ENCODE peak calls at places on chromosome 14, in seven cellular contexts. I is CD8-positive, alpha-beta memory T cell; K is kidney glomerular epithelial cell; U is IMR-90; R is activated T-helper 1 cell treated with Interleukin-2 at 50 U/mL for 16 hours; W is A549; C is stimulated activated naive CD4-positive, alpha-beta T cell. G is an unnamed sample.

GRCh38 chr14:49962616-49963015 is 69.7 kb downstream of the ARF6 start:
- DNase-seq in U (no peak), R (no peak), K (peak), I (no peak), W (no peak), C (no peak), G (peak)

GRCh38 chr14:95389471-95390011 is 69.8 kb upstream of the CLMN start:
- DNase-seq in C (no peak), U (no peak), W (no peak), I (no peak), K (no peak), R (no peak), G (peak)

GRCh38 chr14:95340201-95340697 is 20.5 kb upstream of the CLMN start:
- DNase-seq in I (no peak), U (no peak), C (no peak), K (no peak), R (no peak), W (peak), G (no peak)

GRCh38 chr14:63510538-63510937 is 32.6 kb downstream of the PPP2R5E start:
- DNase-seq in W (no peak), I (no peak), K (no peak), C (no peak), U (peak), R (no peak), G (no peak)

GRCh38 chr14:61525293-61526011 is 169.9 kb upstream of the HIF1A start:
- DNase-seq in R (peak), W (peak), C (no peak), K (peak), I (peak), U (peak), G (peak)

GRCh38 chr14:35708072-35708471 is 101.0 kb downstream of the RALGAPA1 start:
- DNase-seq in U (peak), C (no peak), W (no peak), K (peak), R (no peak), I (no peak), G (no peak)

GRCh38 chr14:74572829-74573360 is 39.1 kb downstream of the LTBP2 start:
- DNase-seq in R (no peak), C (no peak), K (peak), I (no peak), U (peak), W (no peak), G (no peak)

GRCh38 chr14:99604766-99605298 is 825 bp upstream of the CCDC85C start:
- DNase-seq in W (peak), R (no peak), C (peak), U (peak), K (no peak), I (no peak), G (peak)

GRCh38 chr14:64757601-64758000 is 53.4 kb downstream of the PLEKHG3 start:
- DNase-seq in W (no peak), R (no peak), C (no peak), I (peak), U (no peak), K (no peak), G (no peak)

GRCh38 chr14:74891870-74892269 is 10.2 kb downstream of the DLST start:
- DNase-seq in C (no peak), U (peak), I (no peak), R (no peak), W (no peak), K (no peak), G (peak)

GRCh38 chr14:102923920-102924486 is 1.5 kb downstream of the AMN start:
- DNase-seq in I (no peak), K (no peak), R (no peak), C (no peak), U (no peak), W (no peak), G (no peak)

GRCh38 chr14:24058260-24058950 is 6.6 kb downstream of the CARMIL3 start:
- DNase-seq in U (peak), R (peak), K (peak), W (peak), I (peak), C (peak), G (peak)

GRCh38 chr14:51520087-51520486 is 131.6 kb upstream of the FRMD6 start:
- DNase-seq in U (no peak), K (no peak), R (no peak), I (no peak), C (no peak), W (no peak), G (peak)

GRCh38 chr14:29805415-29806123 is 122.1 kb downstream of the PRKD1 start:
- DNase-seq in R (no peak), C (no peak), I (no peak), K (peak), U (peak), W (no peak), G (peak)

GRCh38 chr14:104268725-104269436 is 130.5 kb downstream of the KIF26A start:
- DNase-seq in W (no peak), K (no peak), R (no peak), U (no peak), C (no peak), I (no peak), G (no peak)

GRCh38 chr14:97180304-97181200 is 383.4 kb downstream of the VRK1 start:
- DNase-seq in U (no peak), K (peak), C (no peak), R (no peak), W (peak), I (no peak), G (peak)

GRCh38 chr14:21077672-21078071 is 7.6 kb downstream of the ARHGEF40 start:
- DNase-seq in U (no peak), R (no peak), I (no peak), K (no peak), W (no peak), C (no peak), G (no peak)

GRCh38 chr14:21825147-21825743 is 151.6 kb upstream of the OR4E1 start:
- DNase-seq in K (peak), U (peak), C (peak), R (no peak), I (peak), W (peak), G (peak)

GRCh38 chr14:34971801-34972200 is 11.0 kb upstream of the SRP54 start:
- DNase-seq in U (no peak), C (no peak), R (no peak), I (no peak), W (no peak), K (peak), G (no peak)

GRCh38 chr14:24087004-24087403 is 7.1 kb upstream of the PCK2 start:
- DNase-seq in C (no peak), U (no peak), I (no peak), K (no peak), W (no peak), R (no peak), G (no peak)

GRCh38 chr14:56498112-56498511 is 81.5 kb upstream of the TMEM260 start:
- DNase-seq in I (no peak), U (no peak), R (no peak), C (no peak), W (no peak), K (no peak), G (no peak)

GRCh38 chr14:65847065-65847847 is 434.7 kb downstream of the FUT8 start:
- DNase-seq in K (no peak), C (peak), I (peak), W (no peak), U (no peak), R (peak), G (no peak)

GRCh38 chr14:102222009-102222575 is 82.4 kb downstream of the WDR20 start:
- DNase-seq in I (no peak), C (no peak), R (no peak), K (no peak), U (no peak), W (no peak), G (no peak)

GRCh38 chr14:76772300-76773187 is 11.3 kb downstream of the VASH1 start:
- DNase-seq in K (peak), W (no peak), C (no peak), U (peak), R (no peak), I (no peak), G (no peak)

GRCh38 chr14:23094666-23095195 is at the start of gene ACIN1:
- DNase-seq in C (no peak), K (no peak), U (peak), I (peak), W (no peak), R (no peak), G (peak)

GRCh38 chr14:50379563-50379962 is 17.1 kb downstream of the CDKL1 start:
- DNase-seq in C (no peak), W (no peak), K (no peak), U (no peak), I (no peak), R (no peak), G (peak)

GRCh38 chr14:102654298-102654697 is 61.8 kb downstream of the RCOR1 start:
- DNase-seq in R (no peak), C (no peak), I (no peak), W (no peak), K (no peak), U (no peak), G (no peak)

GRCh38 chr14:104174051-104174450 is 35.7 kb downstream of the KIF26A start:
- DNase-seq in K (no peak), I (no peak), R (no peak), C (no peak), W (no peak), U (no peak), G (no peak)

GRCh38 chr14:67749341-67750110 is 47.8 kb downstream of the RDH12 start:
- DNase-seq in W (no peak), U (peak), K (no peak), C (no peak), I (no peak), R (no peak), G (no peak)

GRCh38 chr14:34699873-34700621 is 14.3 kb downstream of the CFL2 start:
- DNase-seq in C (no peak), U (peak), K (peak), W (peak), R (no peak), I (no peak), G (peak)